ENCODE peak calls at places on chromosomes 3 and 15, in six cellular contexts. K, V, N, I, C and T are unnamed samples.

GRCh38 chr15:29669823-29670222 is 152.4 kb downstream of the TJP1 start:
- DNase-seq in K (no peak), V (no peak), N (no peak), I (no peak), C (no peak), T (no peak)

GRCh38 chr3:53680026-53680425 is 166.2 kb downstream of the CHDH start:
- DNase-seq in K (no peak), V (no peak), N (no peak), I (peak; percentile 79), C (no peak), T (no peak)

GRCh38 chr3:69205385-69205784 is 83.0 kb upstream of the LMOD3 start:
- DNase-seq in K (no peak), V (no peak), N (no peak), I (no peak), C (no peak), T (no peak)

GRCh38 chr3:141410861-141411771 is 42.8 kb downstream of the ZBTB38 start:
- DNase-seq in K (peak; percentile 41), V (no peak), N (no peak), I (no peak), C (no peak), T (no peak)

GRCh38 chr3:112459750-112460149 is 39.5 kb downstream of the BTLA start:
- DNase-seq in K (no peak), V (no peak), N (no peak), I (no peak), C (no peak), T (no peak)

GRCh38 chr3:50534721-50535330 is 31.4 kb upstream of the CACNA2D2 start:
- DNase-seq in K (no peak), V (no peak), N (no peak), I (no peak), C (no peak), T (no peak)

GRCh38 chr3:20511863-20512262 is 325.9 kb upstream of the SGO1 start:
- DNase-seq in K (no peak), V (no peak), N (no peak), I (peak; percentile 49), C (peak; percentile 43), T (no peak)

GRCh38 chr3:147616998-147617619 is 207.9 kb downstream of the ZIC1 start:
- DNase-seq in K (no peak), V (no peak), N (no peak), I (peak; percentile 4), C (peak; percentile 18), T (no peak)

GRCh38 chr15:47186071-47186470 is 531.2 kb upstream of the SEMA6D start:
- DNase-seq in K (no peak), V (no peak), N (no peak), I (no peak), C (no peak), T (no peak)

GRCh38 chr15:68787609-68788264 is 33.0 kb downstream of the ANP32A start:
- DNase-seq in K (peak; percentile 49), V (peak; percentile 69), N (no peak), I (no peak), C (no peak), T (no peak)

GRCh38 chr3:178155521-178155920 is 380.7 kb upstream of the KCNMB2 start:
- DNase-seq in K (no peak), V (no peak), N (no peak), I (no peak), C (no peak), T (no peak)

GRCh38 chr3:129399145-129399894 is 29.1 kb downstream of the EFCAB12 start:
- DNase-seq in K (peak; percentile 92), V (peak; percentile 89), N (peak; percentile 88), I (peak; percentile 87), C (peak; percentile 95), T (peak; percentile 82)

GRCh38 chr3:107117922-107118576 is 259.2 kb upstream of the CCDC54 start:
- DNase-seq in K (no peak), V (no peak), N (no peak), I (peak; percentile 70), C (peak; percentile 16), T (no peak)

GRCh38 chr3:171825222-171825828 is 15.0 kb upstream of the PLD1 start:
- DNase-seq in K (no peak), V (no peak), N (no peak), I (no peak), C (peak; percentile 78), T (no peak)

GRCh38 chr3:177056927-177057326 is 140.4 kb downstream of the TBL1XR1 start:
- DNase-seq in K (no peak), V (no peak), N (no peak), I (no peak), C (no peak), T (no peak)

GRCh38 chr3:177055557-177056290 is 141.6 kb downstream of the TBL1XR1 start:
- DNase-seq in K (no peak), V (no peak), N (no peak), I (no peak), C (no peak), T (no peak)

GRCh38 chr3:177058647-177059046 is 138.6 kb downstream of the TBL1XR1 start:
- DNase-seq in K (no peak), V (no peak), N (no peak), I (no peak), C (no peak), T (no peak)

GRCh38 chr3:177060492-177060891 is 136.8 kb downstream of the TBL1XR1 start:
- DNase-seq in K (no peak), V (no peak), N (no peak), I (no peak), C (no peak), T (no peak)

DNA sequence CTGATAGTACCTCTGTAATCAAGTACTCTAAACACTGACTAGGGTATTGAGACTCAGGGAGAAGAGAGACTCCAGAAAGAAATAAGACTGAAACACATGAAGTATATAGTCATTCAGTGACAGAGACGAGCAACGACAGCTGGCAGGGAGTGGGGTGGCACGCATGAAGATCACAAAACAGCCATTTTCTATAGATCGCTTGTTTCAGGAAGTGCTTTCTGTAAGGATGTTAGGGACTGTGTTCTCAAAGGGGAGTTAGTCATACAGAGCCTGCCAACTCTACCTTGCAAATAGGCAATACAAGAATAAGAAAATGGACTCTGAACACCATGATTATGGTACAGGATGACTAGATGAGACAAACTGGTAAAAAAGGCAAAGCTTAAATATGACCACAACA is 139.5 kb downstream of the TBL1XR1 start:
- DNase-seq in K (no peak), V (no peak), N (no peak), I (no peak), C (no peak), T (no peak)
- H3K4me1 ChIP-seq in K (no peaks in the 10 kb centered on the region), V (peaks cover 7% of the 10 kb centered on the region), N (peaks cover 27% of the 10 kb centered on the region), I (peaks cover 36% of the 10 kb centered on the region), C (no peaks in the 10 kb centered on the region), T (peaks cover 4% of the 10 kb centered on the region)

GRCh38 chr15:60508442-60508841 is 29.5 kb upstream of the ICE2 start:
- DNase-seq in K (no peak), V (no peak), N (no peak), I (no peak), C (no peak), T (no peak)

GRCh38 chr15:60511351-60512157 is 32.6 kb upstream of the ICE2 start:
- DNase-seq in K (no peak), V (no peak), N (no peak), I (no peak), C (no peak), T (no peak)

GRCh38 chr15:60509470-60509869 is 30.5 kb upstream of the ICE2 start:
- DNase-seq in K (no peak), V (no peak), N (no peak), I (no peak), C (no peak), T (no peak)

GRCh38 chr15:60510006-60510405 is 31.1 kb upstream of the ICE2 start:
- DNase-seq in K (no peak), V (no peak), N (no peak), I (no peak), C (no peak), T (no peak)

DNA sequence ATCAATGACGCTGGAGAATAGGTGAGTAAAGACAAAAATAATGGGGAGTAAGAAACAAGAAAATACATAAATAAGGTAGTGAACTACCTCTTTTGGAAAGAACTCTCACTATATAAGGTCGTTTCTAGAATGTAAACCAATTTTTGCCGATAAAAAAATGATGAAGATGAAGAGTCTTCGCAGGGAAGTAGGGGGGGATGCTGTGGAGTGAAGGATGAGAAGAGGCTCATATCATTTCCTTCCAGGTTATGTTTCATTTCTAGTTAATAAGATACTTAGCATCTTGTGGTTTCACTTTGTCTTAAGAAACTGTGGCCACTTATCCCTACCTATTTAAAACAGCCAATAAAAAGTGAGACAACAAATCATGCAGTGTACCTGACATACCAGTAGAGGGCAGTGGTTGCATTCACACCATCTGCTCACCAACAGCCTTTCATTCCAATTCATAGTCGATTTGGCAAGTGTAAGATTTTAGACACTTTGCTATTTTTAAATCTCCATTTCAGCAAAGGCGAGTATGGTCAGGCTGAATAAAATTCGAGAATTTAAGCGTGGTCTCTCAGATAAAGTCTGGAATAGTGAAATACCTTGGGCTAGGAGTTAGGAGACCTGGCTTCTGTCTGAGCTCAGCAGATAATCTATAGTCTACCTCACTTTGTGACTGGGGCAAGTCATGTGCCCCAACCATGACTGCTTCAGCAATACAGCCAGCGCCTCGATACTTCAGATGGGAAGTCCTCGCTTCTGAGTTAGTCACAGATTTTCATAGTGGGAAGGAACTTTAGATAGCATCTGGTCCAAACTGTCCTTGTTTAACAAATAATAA is 28.9 kb upstream of the ICE2 start:
- DNase-seq in K (peak; percentile 33), V (peak; percentile 38), N (no peak), I (peak; percentile 60), C (peak; percentile 43), T (no peak)
- TF ChIP-seq POLR2AphosphoS5 in K (no peak), V (no peak), N (no peak), I (no peak), C (no peak), T (no peak)

DNA sequence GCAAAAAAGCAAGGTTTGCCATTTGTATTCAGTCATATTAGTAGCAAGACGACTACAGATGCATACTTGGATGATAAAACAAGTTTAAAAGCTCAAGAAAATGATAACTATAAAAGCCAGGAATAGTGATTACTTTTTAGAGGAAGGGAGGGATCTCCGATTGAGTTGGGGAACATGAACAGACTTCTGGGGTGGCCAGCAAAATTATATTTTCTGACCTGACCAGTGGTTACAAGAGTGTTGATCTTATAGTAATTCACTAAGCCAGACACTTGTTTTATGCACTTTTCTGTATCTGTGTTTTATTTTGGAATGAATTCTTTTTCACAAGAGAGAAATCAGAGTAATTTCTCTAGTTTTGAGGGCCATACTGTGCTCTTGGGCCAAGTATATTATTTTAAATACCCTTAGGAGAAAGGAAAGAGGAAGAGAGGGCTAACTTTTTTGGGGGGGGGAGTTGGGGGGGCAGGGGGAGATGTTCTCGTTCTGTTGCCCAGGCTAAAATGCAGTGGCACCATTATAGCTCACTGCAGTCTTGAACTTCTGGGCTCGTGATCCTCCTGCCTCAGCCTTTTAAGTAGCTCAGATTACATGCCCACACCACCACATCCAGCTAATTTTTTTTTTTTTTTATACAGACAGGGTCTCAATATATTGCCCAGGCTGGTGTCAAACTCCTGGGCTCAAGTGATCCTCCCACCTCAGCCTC is 57.3 kb downstream of the TGFBR2 start:
- DNase-seq in K (no peak), V (no peak), N (no peak), I (no peak), C (no peak), T (no peak)
- H3K4me1 ChIP-seq in K (peaks cover 10% of the 10 kb centered on the region), V (peaks cover 17% of the 10 kb centered on the region), N (peaks cover 96% of the 10 kb centered on the region), I (peaks cover 59% of the 10 kb centered on the region), C (peaks cover 29% of the 10 kb centered on the region), T (peaks cover 83% of the 10 kb centered on the region)

DNA sequence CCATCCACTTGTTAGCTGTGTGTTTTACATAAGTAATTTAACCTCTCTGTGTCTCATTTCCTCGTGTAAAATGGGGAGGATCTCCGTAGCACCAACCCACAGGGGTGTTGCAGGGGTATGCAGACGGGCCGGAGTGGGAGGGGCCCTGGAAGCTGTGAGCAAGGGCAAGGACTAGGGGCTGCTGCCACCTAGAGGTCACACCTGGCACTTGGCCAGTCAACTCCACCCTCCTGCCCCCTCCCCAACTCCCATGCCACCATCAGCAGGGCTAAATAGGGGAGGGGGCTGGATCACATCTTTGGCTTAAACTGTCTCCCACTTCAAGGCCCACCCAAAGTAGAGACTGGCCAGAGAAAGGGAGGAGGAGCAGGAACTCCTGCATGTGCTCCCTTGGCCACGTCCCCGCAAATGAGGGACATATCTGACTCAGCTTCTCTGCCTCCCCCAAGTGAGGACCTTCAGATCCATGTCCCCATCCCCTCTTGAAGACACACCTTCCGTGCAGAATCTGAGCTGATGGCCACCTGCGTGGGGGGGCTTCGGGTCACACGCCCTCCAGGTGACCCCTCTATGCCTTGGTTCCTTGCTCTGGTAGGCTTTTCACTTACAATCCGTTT is 2.6 kb downstream of the CCDC9B start:
- DNase-seq in K (peak; percentile 81), V (peak; percentile 74), N (peak; percentile 92), I (peak; percentile 95), C (peak; percentile 58), T (peak; percentile 88)
- TF ChIP-seq POLR2AphosphoS5 in K (no peak), V (no peak), N (no peak), I (no peak), C (no peak), T (no peak)